ENCODE peak calls at places on chromosome 13, in eight cellular contexts. O, S, Q, L, U, Z, K and D are unnamed samples.

GRCh38 chr13:79775830-79776229 is 294.9 kb downstream of the NDFIP2 start:
- DNase-seq in S (no peak), L (no peak), O (peak; percentile 81), Z (peak; percentile 34), U (no peak), Q (peak; percentile 39), K (no peak), D (peak; percentile 75)

GRCh38 chr13:19634129-19634740 is 776 bp downstream of the MPHOSPH8 start:
- DNase-seq in O (peak; percentile 33), K (peak; percentile 19), Z (no peak), L (no peak), Q (no peak), S (no peak), U (no peak), D (peak; percentile 53)

GRCh38 chr13:30567072-30567471 is 50.6 kb upstream of the USPL1 start:
- DNase-seq in O (no peak), Q (no peak), U (no peak), S (no peak), L (no peak), Z (no peak), K (no peak), D (no peak)

GRCh38 chr13:21365574-21365973 is 93.5 kb downstream of the ZDHHC20 start:
- DNase-seq in K (no peak), U (no peak), O (no peak), Z (no peak), Q (no peak), S (no peak), L (no peak), D (peak; percentile 42)

GRCh38 chr13:84737671-84738070 is 855.4 kb upstream of the SLITRK1 start:
- DNase-seq in K (no peak), S (no peak), Q (no peak), O (no peak), Z (no peak), L (no peak), U (no peak), D (peak; percentile 58)

GRCh38 chr13:62544928-62545327 is 1129.3 kb upstream of the PCDH20 start:
- DNase-seq in S (no peak), U (no peak), K (no peak), Q (no peak), L (no peak), Z (no peak), O (no peak), D (no peak)

GRCh38 chr13:90846956-90847355 is 500.5 kb upstream of the MIR17HG start:
- DNase-seq in Z (no peak), S (no peak), O (no peak), Q (peak; percentile 56), K (peak; percentile 5), L (no peak), U (no peak), D (no peak)

GRCh38 chr13:19984430-19985218 is 26.1 kb downstream of the ZMYM2 start:
- DNase-seq in L (no peak), O (peak; percentile 63), S (no peak), Z (no peak), K (peak; percentile 20), U (no peak), Q (no peak), D (no peak)

GRCh38 chr13:114199961-114200672 is 21.1 kb downstream of the CFAP97D2 start:
- DNase-seq in O (no peak), S (no peak), L (no peak), Z (no peak), Q (no peak), U (no peak), K (no peak), D (no peak)

GRCh38 chr13:28981530-28981929 is 161.4 kb downstream of the MTUS2 start:
- DNase-seq in Q (no peak), O (no peak), S (no peak), L (peak; percentile 52), Z (no peak), K (no peak), U (no peak), D (no peak)

GRCh38 chr13:76709851-76710250 is 176.4 kb downstream of the KCTD12 start:
- DNase-seq in O (no peak), S (no peak), Z (no peak), U (no peak), L (no peak), K (no peak), Q (no peak), D (no peak)

GRCh38 chr13:109871018-109871370 is 84.6 kb upstream of the IRS2 start:
- DNase-seq in Z (no peak), U (no peak), Q (no peak), S (no peak), O (no peak), L (no peak), K (no peak), D (no peak)

GRCh38 chr13:80224468-80224867 is 116.5 kb downstream of the SPRY2 start:
- DNase-seq in Z (no peak), O (no peak), Q (no peak), S (no peak), L (no peak), U (no peak), K (no peak), D (no peak)

DNA sequence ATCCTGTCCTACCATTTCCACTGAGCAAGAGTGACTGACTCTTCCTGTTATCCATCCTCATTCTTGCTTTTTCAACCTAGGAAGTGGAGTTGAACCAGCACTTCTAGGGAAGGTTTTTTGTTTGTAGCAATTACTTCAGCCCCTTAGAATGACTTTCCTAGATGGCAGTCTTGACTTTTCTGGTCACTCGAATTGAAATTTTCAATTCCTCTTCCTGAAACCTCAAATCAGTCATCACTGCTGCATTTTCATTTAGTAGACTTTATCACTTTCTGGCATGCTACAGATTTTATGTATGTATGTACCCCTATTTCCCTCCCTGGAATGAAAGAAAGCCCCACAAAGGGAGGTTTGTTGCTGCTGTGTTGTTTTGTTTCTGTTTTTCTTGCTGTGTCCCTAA is 915.9 kb downstream of the PCDH17 start:
- DNase-seq in Q (no peak), O (no peak), S (no peak), L (no peak), U (no peak), K (no peak), Z (no peak), D (no peak)
- H3K9me3 ChIP-seq in Q (no peaks in the 10 kb centered on the region), O (no peaks in the 10 kb centered on the region), S (no peaks in the 10 kb centered on the region), L (no peaks in the 10 kb centered on the region), U (no peaks in the 10 kb centered on the region), K (no peaks in the 10 kb centered on the region), Z (peaks cover 14% of the 10 kb centered on the region), D (no peaks in the 10 kb centered on the region)

GRCh38 chr13:27621366-27622101 is at the start of gene POLR1D:
- DNase-seq in Q (peak; percentile 76), U (peak; percentile 77), L (peak; percentile 81), Z (peak; percentile 94), K (peak; percentile 91), S (peak; percentile 87), O (peak; percentile 89), D (peak; percentile 93)

GRCh38 chr13:27621116-27621365 is 651 bp upstream of the POLR1D start:
- DNase-seq in U (no peak), L (no peak), K (no peak), Q (no peak), O (no peak), S (no peak), Z (no peak), D (no peak)

GRCh38 chr13:27620377-27621115 is at the start of gene LNX2:
- DNase-seq in O (peak; percentile 98), U (peak; percentile 99), Z (peak; percentile 99), L (peak; percentile 99), K (peak; percentile 98), S (peak; percentile 95), Q (peak; percentile 99), D (peak; percentile 99)

GRCh38 chr13:27622881-27623280 is 1.2 kb downstream of the POLR1D start:
- DNase-seq in U (no peak), O (no peak), L (no peak), Z (no peak), K (no peak), Q (no peak), S (no peak), D (no peak)

GRCh38 chr13:27622102-27622820 is 569 bp downstream of the POLR1D start:
- DNase-seq in Z (no peak), S (no peak), O (peak; percentile 50), Q (no peak), L (no peak), K (peak; percentile 11), U (no peak), D (no peak)
- TF ChIP-seq CTCF in Z (no peak), S (no peak), O (peak; percentile 31), Q (peak; percentile 13), L (no peak), K (peak; percentile 66), U (no peak), D (peak; percentile 56)

DNA sequence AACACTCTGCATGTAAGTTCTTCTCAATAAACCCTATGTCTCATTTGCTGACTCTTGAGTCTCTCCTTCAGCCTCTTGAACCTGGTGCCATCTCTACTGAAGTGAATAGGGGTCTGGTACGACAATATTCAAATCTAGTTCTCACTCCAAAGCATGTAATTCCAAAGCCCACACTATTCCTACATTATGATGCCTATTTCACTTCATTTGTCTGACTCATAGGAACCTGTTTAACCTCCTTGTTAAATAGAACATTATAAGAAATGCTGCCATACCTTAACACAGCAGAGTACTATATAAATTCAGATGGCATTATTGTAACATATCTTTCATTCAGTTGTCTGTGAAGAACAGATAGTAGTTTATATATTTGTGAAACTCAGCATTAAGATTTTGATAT is 67.1 kb downstream of the STARD13 start:
- DNase-seq in L (no peak), Q (no peak), O (no peak), U (no peak), K (no peak), Z (no peak), S (no peak), D (no peak)
- H3K4me3 ChIP-seq in L (no peak overlapping the region), Q (no peak overlapping the region), O (no peak overlapping the region), U (no peak overlapping the region), K (no peak overlapping the region), Z (no peak overlapping the region), S (no peak overlapping the region), D (no peak overlapping the region)

DNA sequence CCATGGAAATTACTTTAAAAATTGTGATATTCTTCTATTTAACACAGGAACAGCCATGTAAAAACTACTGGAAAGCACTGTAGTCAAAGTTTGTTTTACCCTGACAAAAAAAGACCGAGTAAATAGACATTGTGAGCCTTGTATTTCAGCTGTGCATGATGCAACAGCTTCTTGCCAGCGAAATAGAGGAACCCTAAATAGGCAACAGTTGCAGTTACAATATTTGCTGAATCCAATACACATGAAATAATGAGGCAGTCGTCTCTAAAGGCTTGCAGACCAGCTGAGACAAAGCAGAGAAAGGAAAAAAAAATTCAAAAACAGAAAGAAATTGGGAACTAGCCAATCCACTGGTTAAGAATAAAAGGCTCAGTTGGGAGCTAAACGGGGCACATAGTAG is 1001.1 kb downstream of the OLFM4 start:
- DNase-seq in L (no peak), O (no peak), K (no peak), U (no peak), Q (no peak), S (no peak), Z (no peak), D (no peak)
- H3K9me3 ChIP-seq in L (no peaks in the 10 kb centered on the region), O (no peaks in the 10 kb centered on the region), K (no peaks in the 10 kb centered on the region), U (no peaks in the 10 kb centered on the region), Q (no peaks in the 10 kb centered on the region), S (no peaks in the 10 kb centered on the region), Z (peaks cover 44% of the 10 kb centered on the region), D (peaks cover 37% of the 10 kb centered on the region)

DNA sequence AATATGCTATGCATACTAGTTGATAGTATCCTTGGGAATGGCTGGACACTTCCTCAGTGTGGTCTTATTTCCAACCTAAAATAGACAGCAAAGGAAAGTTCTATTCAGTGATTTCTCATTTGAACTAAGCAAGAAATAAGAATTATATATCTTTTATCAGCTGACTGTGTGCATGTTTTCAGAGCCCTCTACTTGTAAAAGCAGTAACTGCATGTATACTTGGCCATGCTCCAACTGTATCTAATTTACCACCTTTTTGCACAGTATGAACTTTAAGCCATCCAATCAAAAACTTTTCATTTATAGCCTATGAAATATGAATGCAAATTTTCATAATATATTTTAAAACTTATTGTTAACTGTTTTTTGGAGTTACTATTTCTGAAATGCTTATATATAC is 136.4 kb upstream of the PCDH9 start:
- DNase-seq in S (no peak), U (no peak), L (no peak), O (no peak), Z (no peak), Q (no peak), K (no peak), D (no peak)
- TF ChIP-seq CTCF in S (peak; percentile 34), U (no peak), L (no peak), O (peak; percentile 35), Z (no peak), Q (peak; percentile 48), K (peak; percentile 45), D (peak; percentile 51)